ENCODE peak calls at places on chromosomes 7 and 10, in nine cellular contexts. L, Y, A, O, G, R, I, N and X are unnamed samples.

GRCh38 chr10:126895214-126895781 is 9.9 kb upstream of the DOCK1 start:
- DNase-seq in L (no peak), Y (no peak), A (no peak), O (peak), G (no peak), R (no peak), I (no peak), N (no peak), X (no peak)

GRCh38 chr10:4316166-4316810 is 509.7 kb upstream of the AKR1E2 start:
- DNase-seq in L (no peak), Y (peak), A (peak), O (no peak), G (peak), R (no peak), I (peak), N (no peak), X (no peak)

GRCh38 chr10:11404931-11405330 is 206.5 kb downstream of the USP6NL start:
- DNase-seq in L (no peak), Y (no peak), A (no peak), O (no peak), G (no peak), R (no peak), I (no peak), N (no peak), X (no peak)

GRCh38 chr7:18927134-18927533 is 190.3 kb downstream of the TWIST1 start:
- DNase-seq in L (no peak), Y (no peak), A (peak), O (no peak), G (no peak), R (no peak), I (peak), N (no peak), X (no peak)

GRCh38 chr7:20624666-20625385 is 9.4 kb downstream of the ABCB5 start:
- DNase-seq in L (peak), Y (no peak), A (no peak), O (no peak), G (no peak), R (peak), I (no peak), N (no peak), X (no peak)

GRCh38 chr7:117769085-117769484 is 104.2 kb downstream of the CTTNBP2 start:
- DNase-seq in L (no peak), Y (no peak), A (no peak), O (no peak), G (no peak), R (no peak), I (no peak), N (no peak), X (no peak)

GRCh38 chr10:24851595-24851994 is 100.8 kb downstream of the PRTFDC1 start:
- DNase-seq in L (no peak), Y (no peak), A (peak), O (no peak), G (no peak), R (no peak), I (peak), N (no peak), X (no peak)

GRCh38 chr7:114026486-114027089 is 107.8 kb upstream of the PPP1R3A start:
- DNase-seq in L (no peak), Y (peak), A (peak), O (peak), G (peak), R (peak), I (peak), N (peak), X (no peak)

GRCh38 chr7:26267631-26268166 is 24.0 kb upstream of the SNX10 start:
- DNase-seq in L (no peak), Y (no peak), A (no peak), O (no peak), G (no peak), R (no peak), I (no peak), N (no peak), X (no peak)

GRCh38 chr7:47938574-47939165 is 9.6 kb downstream of the PKD1L1 start:
- DNase-seq in L (no peak), Y (no peak), A (no peak), O (peak), G (no peak), R (no peak), I (no peak), N (no peak), X (no peak)

GRCh38 chr10:95820363-95820762 is 64.4 kb downstream of the ENTPD1 start:
- DNase-seq in L (no peak), Y (no peak), A (no peak), O (no peak), G (no peak), R (no peak), I (no peak), N (no peak), X (no peak)

GRCh38 chr7:36032362-36032818 is 120.7 kb upstream of the EEPD1 start:
- DNase-seq in L (no peak), Y (no peak), A (peak), O (peak), G (no peak), R (no peak), I (no peak), N (no peak), X (no peak)

GRCh38 chr10:93070378-93071176 is 3.1 kb upstream of the CYP26A1 start:
- DNase-seq in L (no peak), Y (no peak), A (no peak), O (no peak), G (no peak), R (no peak), I (no peak), N (no peak), X (no peak)

GRCh38 chr10:93066544-93066913 is 5.9 kb downstream of the CYP26C1 start:
- DNase-seq in L (no peak), Y (no peak), A (no peak), O (no peak), G (no peak), R (no peak), I (no peak), N (no peak), X (no peak)

GRCh38 chr10:93067443-93068365 is 6.0 kb upstream of the CYP26A1 start:
- DNase-seq in L (no peak), Y (no peak), A (no peak), O (no peak), G (no peak), R (no peak), I (no peak), N (no peak), X (no peak)

GRCh38 chr10:93069245-93069561 is 4.5 kb upstream of the CYP26A1 start:
- DNase-seq in L (no peak), Y (no peak), A (no peak), O (no peak), G (no peak), R (no peak), I (no peak), N (no peak), X (no peak)

DNA sequence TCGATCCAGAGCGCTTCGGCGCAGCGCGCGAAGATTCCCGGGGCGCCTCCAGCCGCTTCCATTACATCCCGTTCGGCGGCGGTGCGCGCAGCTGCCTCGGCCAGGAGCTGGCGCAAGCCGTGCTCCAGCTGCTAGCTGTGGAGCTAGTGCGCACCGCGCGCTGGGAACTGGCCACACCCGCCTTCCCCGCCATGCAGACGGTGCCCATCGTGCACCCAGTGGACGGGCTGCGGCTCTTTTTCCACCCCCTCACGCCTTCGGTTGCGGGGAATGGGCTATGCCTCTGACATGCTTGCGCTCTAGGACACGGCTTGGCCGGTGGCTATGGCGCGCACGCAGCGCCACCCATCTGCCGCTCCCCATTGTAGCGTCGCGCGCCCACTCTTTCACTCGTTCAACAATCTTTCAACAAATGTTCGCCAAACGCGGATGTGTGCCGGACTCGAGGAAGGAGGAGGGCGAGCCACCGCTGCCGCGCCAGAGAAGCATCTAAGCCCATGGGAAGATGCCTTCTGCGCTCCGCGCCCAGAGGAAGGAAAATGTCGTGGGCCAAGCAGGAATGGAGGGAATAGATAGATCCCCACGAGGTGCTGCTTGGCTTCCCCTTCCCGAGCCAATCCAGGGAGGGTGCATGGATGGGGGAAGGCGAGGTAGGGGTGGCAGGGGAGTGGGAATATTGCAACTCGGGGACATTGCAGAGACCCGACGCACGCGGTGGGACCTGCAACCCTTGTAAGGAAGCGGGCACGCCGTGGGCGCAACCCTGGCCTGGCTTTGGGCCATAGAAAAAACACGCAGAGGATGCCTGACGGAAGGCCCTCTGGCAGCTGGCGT is 5.1 kb upstream of the CYP26A1 start:
- DNase-seq in L (no peak), Y (no peak), A (peak), O (no peak), G (no peak), R (no peak), I (peak), N (no peak), X (peak)
- TF ChIP-seq CTCF in L (no peak), Y (no peak), A (no peak), O (no peak), G (no peak), R (no peak), I (no peak), N (no peak), X (no peak)

GRCh38 chr7:156985101-156985967 is 25.1 kb downstream of the MNX1 start:
- DNase-seq in L (no peak), Y (no peak), A (no peak), O (no peak), G (no peak), R (no peak), I (no peak), N (no peak), X (peak)
- TF ChIP-seq CTCF in L (no peak), Y (no peak), A (no peak), O (no peak), G (no peak), R (no peak), I (no peak), N (no peak), X (no peak)

GRCh38 chr10:44399478-44400451 is 14.9 kb upstream of the CXCL12 start:
- DNase-seq in L (no peak), Y (no peak), A (no peak), O (no peak), G (no peak), R (no peak), I (no peak), N (no peak), X (no peak)

GRCh38 chr10:44397476-44398225 is 12.8 kb upstream of the CXCL12 start:
- DNase-seq in L (no peak), Y (no peak), A (no peak), O (peak), G (no peak), R (no peak), I (no peak), N (no peak), X (peak)

GRCh38 chr10:44398747-44399477 is 14.0 kb upstream of the CXCL12 start:
- DNase-seq in L (no peak), Y (peak), A (no peak), O (no peak), G (no peak), R (no peak), I (no peak), N (no peak), X (peak)

GRCh38 chr10:44396671-44397191 is 11.8 kb upstream of the CXCL12 start:
- DNase-seq in L (no peak), Y (no peak), A (no peak), O (no peak), G (no peak), R (no peak), I (no peak), N (no peak), X (no peak)

GRCh38 chr10:44398271-44398670 is 13.4 kb upstream of the CXCL12 start:
- DNase-seq in L (no peak), Y (no peak), A (no peak), O (no peak), G (no peak), R (no peak), I (no peak), N (no peak), X (no peak)
- TF ChIP-seq CTCF in L (no peak), Y (no peak), A (no peak), O (no peak), G (no peak), R (no peak), I (no peak), N (no peak), X (no peak)

DNA sequence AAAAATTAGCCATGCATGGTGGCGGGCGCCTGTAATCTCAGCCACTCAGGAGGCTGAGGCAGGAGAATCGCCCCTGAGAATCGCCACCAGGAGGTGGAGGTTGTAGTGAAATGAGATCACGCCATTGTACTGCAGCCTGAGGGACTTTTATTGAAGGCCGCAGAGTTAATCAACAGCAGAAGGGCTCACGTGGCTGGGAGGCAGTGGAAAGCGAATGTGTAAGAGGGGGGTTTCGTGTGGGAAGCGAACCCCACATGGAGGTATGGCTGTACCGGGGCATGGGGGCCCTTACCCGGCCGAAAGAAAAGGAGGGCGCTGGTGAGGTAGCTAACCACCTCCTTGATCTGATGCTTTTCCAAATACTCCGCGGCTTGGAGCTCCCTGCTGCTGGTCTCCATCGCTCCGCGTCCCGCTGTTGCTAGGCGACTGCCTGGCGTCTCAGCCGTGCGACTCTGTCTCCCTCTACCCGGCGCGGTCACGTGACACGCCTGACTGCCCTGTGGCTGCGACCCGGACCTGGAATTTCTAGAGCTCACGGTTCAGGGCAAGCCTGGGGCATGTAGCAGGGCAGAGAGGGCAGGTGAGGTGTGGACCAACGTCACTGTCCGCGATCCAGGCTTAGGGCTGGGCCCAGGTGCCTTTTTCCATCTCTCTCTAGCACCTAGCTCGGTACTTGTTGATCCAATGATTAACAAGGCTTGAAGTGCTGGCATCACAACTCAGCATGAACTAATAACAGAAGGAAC is at the start of gene EFCAB10:
- DNase-seq in L (peak), Y (peak), A (peak), O (no peak), G (peak), R (peak), I (peak), N (peak), X (peak)
- TF ChIP-seq CTCF in L (peak), Y (peak), A (no peak), O (no peak), G (peak), R (no peak), I (no peak), N (no peak), X (no peak)

DNA sequence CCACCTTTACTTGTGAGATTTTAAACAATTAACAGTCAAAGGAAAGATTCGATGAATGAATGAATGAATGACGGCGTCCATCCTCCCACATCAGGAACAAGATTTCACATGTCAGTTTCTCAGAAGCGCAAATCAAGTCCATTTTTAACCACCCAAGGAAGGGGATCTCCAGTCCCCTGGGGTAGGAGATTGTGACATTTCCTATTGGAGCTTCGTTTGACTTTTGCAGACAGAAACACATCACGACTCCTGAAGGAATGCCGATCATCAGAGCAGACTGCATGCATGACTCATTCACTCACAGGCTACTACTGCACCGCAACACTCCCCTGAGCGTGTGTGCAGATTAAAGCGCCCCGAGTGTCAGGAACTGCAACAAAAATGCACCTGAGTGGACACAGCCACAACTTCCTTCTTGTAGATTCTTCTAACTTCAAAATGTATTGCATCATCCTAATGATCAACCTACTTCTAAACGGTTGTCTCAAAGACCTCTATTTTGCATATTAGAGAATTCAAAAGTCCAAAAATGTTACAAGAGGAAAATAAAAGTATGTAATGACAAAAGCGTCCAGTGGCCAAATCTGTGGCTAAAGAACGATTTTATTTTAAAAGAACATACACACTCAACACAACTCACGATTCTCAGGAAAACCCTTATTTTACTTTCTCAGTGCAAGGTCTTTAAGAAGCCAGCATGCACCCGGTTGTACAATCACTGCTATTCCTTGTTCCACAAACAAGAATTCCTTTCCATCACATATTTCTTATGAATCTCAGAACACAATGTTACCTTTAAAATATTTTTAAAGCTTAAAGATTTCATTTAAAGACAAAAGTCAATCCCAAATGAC is 172.6 kb downstream of the FAM107B start:
- DNase-seq in L (peak), Y (no peak), A (peak), O (peak), G (no peak), R (peak), I (peak), N (peak), X (no peak)
- TF ChIP-seq CTCF in L (no peak), Y (no peak), A (no peak), O (no peak), G (no peak), R (no peak), I (no peak), N (no peak), X (no peak)

GRCh38 chr7:66502230-66503035 is 126.2 kb upstream of the KCTD7 start:
- DNase-seq in L (no peak), Y (no peak), A (no peak), O (no peak), G (no peak), R (no peak), I (no peak), N (no peak), X (no peak)
- TF ChIP-seq CTCF in L (peak), Y (peak), A (no peak), O (peak), G (peak), R (no peak), I (peak), N (peak), X (no peak)

DNA sequence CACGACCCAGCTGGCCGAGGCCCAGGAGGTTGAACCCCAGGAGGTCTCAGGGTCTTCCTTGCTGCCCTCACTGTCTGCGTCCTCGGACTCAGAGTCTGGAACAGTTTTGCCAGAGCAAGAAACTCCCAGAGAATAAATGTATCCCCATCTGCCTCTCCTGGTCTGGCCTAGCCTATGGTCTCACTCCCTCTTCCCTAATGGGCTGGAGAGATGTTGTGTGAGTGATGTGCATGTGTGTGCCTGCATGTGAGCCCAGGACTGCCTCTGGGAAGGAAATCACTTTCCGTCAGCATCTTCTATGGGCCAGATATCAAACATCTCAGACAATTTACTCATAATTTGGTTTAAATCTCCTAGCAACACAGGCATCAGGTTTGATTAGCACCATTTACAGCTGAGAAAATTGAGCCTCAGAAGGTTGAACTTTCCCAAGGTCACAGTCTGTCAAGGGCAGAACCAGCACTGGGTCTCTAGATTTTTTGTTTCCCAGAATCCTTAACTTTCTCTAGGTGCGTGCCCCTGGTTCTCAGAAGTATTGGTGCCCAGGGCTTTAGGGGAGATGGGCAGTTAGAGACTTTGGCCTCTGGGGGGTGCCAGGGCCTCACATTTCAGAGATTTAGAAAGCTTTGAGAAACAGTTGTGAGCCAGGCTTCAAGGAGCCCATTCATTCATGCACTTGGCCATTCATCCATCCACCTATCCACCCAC is 4.9 kb downstream of the TMEM270 start:
- DNase-seq in L (no peak), Y (no peak), A (peak), O (peak), G (no peak), R (peak), I (peak), N (no peak), X (peak)
- TF ChIP-seq CTCF in L (peak), Y (peak), A (peak), O (peak), G (peak), R (no peak), I (peak), N (peak), X (no peak)

GRCh38 chr10:19098803-19099202 is 50.2 kb downstream of the MALRD1 start:
- DNase-seq in L (no peak), Y (no peak), A (no peak), O (no peak), G (no peak), R (no peak), I (no peak), N (no peak), X (no peak)

GRCh38 chr10:19096674-19097073 is 48.1 kb downstream of the MALRD1 start:
- DNase-seq in L (no peak), Y (no peak), A (no peak), O (no peak), G (no peak), R (no peak), I (no peak), N (no peak), X (no peak)

GRCh38 chr10:19097151-19097550 is 48.5 kb downstream of the MALRD1 start:
- DNase-seq in L (no peak), Y (no peak), A (peak), O (peak), G (no peak), R (no peak), I (peak), N (no peak), X (no peak)
- TF ChIP-seq CTCF in L (no peak), Y (no peak), A (no peak), O (no peak), G (no peak), R (no peak), I (no peak), N (no peak), X (no peak)